ENCODE peak calls at places on chromosomes 16 and 17, in five cellular contexts. One of them, this sample, is unnamed.

GRCh38 chr17:4444782-4445473 is 11.2 kb downstream of the SPNS3 start:
- DNase-seq in fibroblast of the aortic adventitia: no peak
- DNase-seq in T-helper 2 cell: no peak
- DNase-seq in prostate gland: peak
- DNase-seq in cardiac septum: peak
- DNase-seq in this sample: no peak

GRCh38 chr16:56470232-56470631 is 18.9 kb downstream of the OGFOD1 start:
- DNase-seq in fibroblast of the aortic adventitia: no peak
- DNase-seq in T-helper 2 cell: no peak
- DNase-seq in prostate gland: no peak
- DNase-seq in cardiac septum: no peak
- DNase-seq in this sample: no peak

GRCh38 chr17:19328441-19329061 is 34.0 kb downstream of the B9D1 start:
- DNase-seq in fibroblast of the aortic adventitia: no peak
- DNase-seq in T-helper 2 cell: no peak
- DNase-seq in prostate gland: no peak
- DNase-seq in cardiac septum: no peak
- DNase-seq in this sample: no peak

GRCh38 chr16:55836158-55836611 is 3.3 kb upstream of the CES1 start:
- DNase-seq in fibroblast of the aortic adventitia: peak
- DNase-seq in T-helper 2 cell: no peak
- DNase-seq in prostate gland: no peak
- DNase-seq in cardiac septum: no peak
- DNase-seq in this sample: no peak

GRCh38 chr16:84839956-84840355 is 20.2 kb downstream of the CRISPLD2 start:
- DNase-seq in fibroblast of the aortic adventitia: no peak
- DNase-seq in T-helper 2 cell: no peak
- DNase-seq in prostate gland: no peak
- DNase-seq in cardiac septum: no peak
- DNase-seq in this sample: no peak

GRCh38 chr16:67431077-67431804 is at the start of gene HSD11B2:
- DNase-seq in fibroblast of the aortic adventitia: no peak
- DNase-seq in T-helper 2 cell: peak
- DNase-seq in prostate gland: peak
- DNase-seq in cardiac septum: no peak
- DNase-seq in this sample: peak

GRCh38 chr17:80130992-80131391 is 15.9 kb downstream of the EIF4A3 start:
- DNase-seq in fibroblast of the aortic adventitia: no peak
- DNase-seq in T-helper 2 cell: no peak
- DNase-seq in prostate gland: no peak
- DNase-seq in cardiac septum: no peak
- DNase-seq in this sample: no peak

GRCh38 chr17:57594767-57595166 is 150.3 kb downstream of the CCDC182 start:
- DNase-seq in fibroblast of the aortic adventitia: no peak
- DNase-seq in T-helper 2 cell: no peak
- DNase-seq in prostate gland: no peak
- DNase-seq in cardiac septum: no peak
- DNase-seq in this sample: no peak

GRCh38 chr16:82694239-82694874 is 67.6 kb downstream of the CDH13 start:
- DNase-seq in fibroblast of the aortic adventitia: peak
- DNase-seq in T-helper 2 cell: no peak
- DNase-seq in prostate gland: no peak
- DNase-seq in cardiac septum: no peak
- DNase-seq in this sample: no peak